ENCODE peak calls at places on chromosomes 16 and 17, in eight cellular contexts. R is sigmoid colon, Y is prostate gland, V is transverse colon, A is spleen, O is upper lobe of left lung, U is H1, L is stomach. B is an unnamed sample.

GRCh38 chr16:87607871-87608270 is 5.6 kb downstream of the JPH3 start:
- DNase-seq in R (no peak), Y (no peak), V (no peak), A (no peak), O (no peak), U (no peak), L (no peak), B (no peak)

GRCh38 chr16:71540-72341 is 690 bp downstream of the RHBDF1 start:
- DNase-seq in R (peak; percentile 93), Y (peak; percentile 97), V (peak; percentile 79), A (no peak), O (peak; percentile 88), U (no peak), L (peak; percentile 57), B (peak; percentile 97)

GRCh38 chr16:70161350-70161749 is 12.2 kb upstream of the CLEC18C start:
- DNase-seq in R (no peak), Y (no peak), V (no peak), A (peak; percentile 53), O (no peak), U (no peak), L (no peak), B (no peak)

GRCh38 chr16:65120811-65121721 is 797 bp downstream of the CDH11 start:
- DNase-seq in R (peak; percentile 72), Y (no peak), V (no peak), A (peak; percentile 69), O (no peak), U (no peak), L (no peak), B (peak; percentile 53)

GRCh38 chr16:73071131-73071940 is 23.4 kb upstream of the ZFHX3 start:
- DNase-seq in R (peak; percentile 87), Y (no peak), V (peak; percentile 72), A (no peak), O (peak; percentile 51), U (no peak), L (peak; percentile 59), B (peak; percentile 79)

GRCh38 chr16:1528921-1529537 is 4.4 kb upstream of the TMEM204 start:
- DNase-seq in R (no peak), Y (no peak), V (no peak), A (no peak), O (no peak), U (no peak), L (no peak), B (no peak)

GRCh38 chr17:69733171-69734014 is 318.9 kb downstream of the MAP2K6 start:
- DNase-seq in R (no peak), Y (peak; percentile 67), V (no peak), A (no peak), O (no peak), U (no peak), L (no peak), B (no peak)

GRCh38 chr17:34242553-34242952 is 12.5 kb upstream of the CCL2 start:
- DNase-seq in R (no peak), Y (no peak), V (no peak), A (no peak), O (no peak), U (no peak), L (no peak), B (no peak)

GRCh38 chr17:34366051-34366450 is 3.0 kb upstream of the CCL1 start:
- DNase-seq in R (no peak), Y (no peak), V (no peak), A (no peak), O (no peak), U (no peak), L (no peak), B (no peak)

GRCh38 chr17:80164185-80164584 is 5.6 kb upstream of the CARD14 start:
- DNase-seq in R (no peak), Y (no peak), V (no peak), A (no peak), O (no peak), U (no peak), L (no peak), B (no peak)

GRCh38 chr17:360141-360705 is 7.6 kb upstream of the RPH3AL start:
- DNase-seq in R (no peak), Y (no peak), V (no peak), A (peak; percentile 25), O (no peak), U (no peak), L (no peak), B (no peak)

GRCh38 chr16:63981639-63982038 is 1140.2 kb downstream of the CDH11 start:
- DNase-seq in R (no peak), Y (no peak), V (no peak), A (no peak), O (no peak), U (no peak), L (no peak), B (peak; percentile 55)

GRCh38 chr16:50752481-50753235 is 10.8 kb downstream of the CYLD start:
- DNase-seq in R (no peak), Y (no peak), V (no peak), A (no peak), O (no peak), U (no peak), L (no peak), B (no peak)

GRCh38 chr16:66641387-66641786 is 36.9 kb downstream of the CMTM3 start:
- DNase-seq in R (no peak), Y (no peak), V (no peak), A (no peak), O (no peak), U (no peak), L (no peak), B (no peak)

GRCh38 chr17:79837888-79838540 is 1.2 kb downstream of the CBX4 start:
- DNase-seq in R (no peak), Y (no peak), V (peak; percentile 33), A (peak; percentile 87), O (no peak), U (no peak), L (no peak), B (no peak)

DNA sequence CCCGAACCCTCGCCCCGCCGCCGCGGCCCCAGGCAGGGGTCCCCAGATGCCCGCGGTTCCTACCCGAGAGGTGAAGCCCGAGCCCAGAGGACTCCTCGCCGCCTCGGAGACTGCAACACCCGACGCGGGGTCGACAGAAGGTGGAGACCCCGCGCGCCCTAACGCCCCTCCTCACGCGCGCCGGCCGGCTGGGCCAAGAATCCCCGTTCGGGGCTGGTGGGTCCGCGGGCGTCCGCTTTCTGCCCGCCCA is 515 bp downstream of the SUMO2 start:
- DNase-seq in R (no peak), Y (no peak), V (no peak), A (peak; percentile 93), O (no peak), U (no peak), L (peak; percentile 26), B (no peak)
- TF ChIP-seq POLR2AphosphoS5 in R (no peak), Y (no peak), V (no peak), A (no peak), O (no peak), U (no peak), L (no peak), B (no peak)

DNA sequence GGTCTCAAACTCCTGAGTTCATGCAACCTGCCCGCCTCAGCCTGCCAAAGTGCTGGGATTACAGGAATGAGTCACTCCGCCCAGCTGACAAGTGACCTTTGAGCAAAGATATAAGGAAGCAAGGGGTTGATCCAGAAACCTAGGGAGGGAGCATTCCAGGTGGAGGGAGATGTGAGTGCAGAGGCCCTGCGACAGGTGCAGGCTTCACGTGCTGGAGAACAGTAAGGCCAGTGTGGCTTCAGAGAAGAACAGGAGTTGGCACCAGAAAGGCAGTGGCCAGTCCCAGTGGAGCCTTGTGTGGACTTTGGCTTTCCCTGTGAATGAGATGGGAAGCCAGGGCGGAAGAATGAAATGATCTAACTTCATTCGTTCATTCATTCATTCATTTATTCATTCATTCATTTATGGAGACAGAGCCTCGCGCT is 73.6 kb upstream of the HAS3 start:
- DNase-seq in R (no peak), Y (no peak), V (peak; percentile 86), A (no peak), O (no peak), U (no peak), L (peak; percentile 70), B (no peak)
- TF ChIP-seq POLR2AphosphoS5 in R (no peak), Y (no peak), V (peak; percentile 75), A (no peak), O (no peak), U (no peak), L (no peak), B (no peak)

GRCh38 chr17:47225436-47225858 is 16.3 kb downstream of the MYL4 start:
- DNase-seq in R (peak; percentile 92), Y (peak; percentile 33), V (peak; percentile 52), A (no peak), O (peak; percentile 85), U (no peak), L (peak; percentile 82), B (no peak)
- TF ChIP-seq POLR2AphosphoS5 in R (no peak), Y (peak; percentile 35), V (no peak), A (peak; percentile 61), O (no peak), U (no peak), L (no peak), B (no peak)

GRCh38 chr17:17837966-17838962 is 1.5 kb upstream of the SREBF1 start:
- DNase-seq in R (no peak), Y (peak; percentile 72), V (peak; percentile 64), A (no peak), O (peak; percentile 88), U (no peak), L (no peak), B (peak; percentile 95)
- TF ChIP-seq POLR2AphosphoS5 in R (no peak), Y (peak; percentile 75), V (peak; percentile 43), A (peak; percentile 44), O (peak; percentile 69), U (peak; percentile 58), L (peak; percentile 14), B (peak; percentile 58)

GRCh38 chr17:21288581-21289017 is 4.1 kb downstream of the MAP2K3 start:
- DNase-seq in R (no peak), Y (no peak), V (no peak), A (no peak), O (peak; percentile 29), U (no peak), L (no peak), B (no peak)
- TF ChIP-seq POLR2AphosphoS5 in R (no peak), Y (no peak), V (no peak), A (no peak), O (no peak), U (no peak), L (no peak), B (no peak)

DNA sequence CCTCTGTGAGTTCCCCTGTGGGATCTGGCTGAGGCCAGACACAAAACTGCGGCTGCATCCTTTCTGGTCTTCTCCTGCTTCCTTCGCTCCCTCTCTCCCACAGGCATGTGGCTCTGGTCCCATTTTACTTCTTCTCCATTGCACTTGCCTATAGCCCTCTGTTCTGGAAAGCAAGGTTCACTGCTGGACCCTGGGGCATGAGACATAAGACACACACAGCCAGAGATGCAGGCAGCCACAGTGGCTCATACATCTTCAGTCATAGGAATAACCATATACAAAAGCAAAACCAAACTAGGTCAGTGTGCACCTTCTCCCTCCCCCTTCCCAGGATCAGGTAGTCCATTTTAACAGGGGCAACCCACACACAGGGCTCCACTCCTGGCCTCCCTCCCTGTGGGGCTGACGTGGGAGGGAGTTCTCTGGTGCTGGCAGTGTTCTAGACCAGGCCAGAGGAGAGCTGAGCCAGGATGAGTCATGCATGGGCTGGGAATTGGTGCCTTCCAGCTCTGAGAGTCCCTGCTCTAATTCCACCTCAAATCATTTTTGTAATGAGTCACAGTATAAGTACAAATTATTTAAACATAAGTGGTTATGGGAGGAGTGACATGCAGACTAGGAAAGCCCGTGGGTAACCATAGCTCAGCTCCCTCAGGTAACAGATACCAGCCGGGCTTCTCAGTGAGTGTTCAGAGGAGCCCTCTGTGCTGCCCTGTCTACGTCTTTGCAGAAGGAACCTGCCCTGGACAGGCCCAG is 58.0 kb downstream of the ASIC2 start:
- DNase-seq in R (peak; percentile 85), Y (peak; percentile 27), V (peak; percentile 36), A (no peak), O (peak; percentile 48), U (no peak), L (peak; percentile 38), B (no peak)
- TF ChIP-seq POLR2AphosphoS5 in R (no peak), Y (peak; percentile 9), V (peak; percentile 25), A (no peak), O (no peak), U (no peak), L (no peak), B (no peak)

GRCh38 chr17:77322284-77322533 is 181.4 kb downstream of the SEC14L1 start:
- DNase-seq in R (no peak), Y (no peak), V (no peak), A (no peak), O (no peak), U (no peak), L (no peak), B (no peak)
- TF ChIP-seq POLR2AphosphoS5 in R (no peak), Y (no peak), V (no peak), A (no peak), O (no peak), U (no peak), L (no peak), B (no peak)

B was measured in GM23338.